ENCODE peak calls at places on chromosome 14, in seven cellular contexts. T is activated naive CD8-positive, alpha-beta T cell treated with anti-CD3 and anti-CD28 coated beads, Interleukin-2, amount 10 ng/mL, durations not matched to agents 7 days and 5 days; P is iPS DF 6.9; G is D341Med; O is amygdala; U is NCI-H345; W is NCI-H2081. N is an unnamed sample.

GRCh38 chr14:22915886-22916521 is 2.9 kb downstream of the RBM23 start:
- DNase-seq in G (no peak), O (no peak), U (no peak), W (no peak), T (no peak), P (no peak), N (no peak)

GRCh38 chr14:52313903-52314481 is at the start of gene PTGER2:
- DNase-seq in W (peak), G (peak), U (peak), T (peak), P (peak), O (no peak), N (peak)

GRCh38 chr14:88322505-88323085 is 474 bp downstream of the KCNK10 start:
- DNase-seq in G (peak), P (no peak), O (peak), U (peak), T (no peak), W (no peak), N (no peak)

GRCh38 chr14:29529418-29529817 is 398.2 kb downstream of the PRKD1 start:
- DNase-seq in O (no peak), W (peak), P (no peak), U (peak), T (no peak), G (peak), N (no peak)

GRCh38 chr14:23356036-23356435 is 3.3 kb upstream of the SLC22A17 start:
- DNase-seq in O (no peak), W (no peak), U (no peak), P (no peak), T (no peak), G (no peak), N (no peak)

GRCh38 chr14:28767851-28768548 is 1.4 kb downstream of the FOXG1 start:
- DNase-seq in U (peak), T (no peak), P (no peak), G (peak), W (peak), O (no peak), N (no peak)

GRCh38 chr14:69056389-69056788 is 77.3 kb upstream of the ACTN1 start:
- DNase-seq in O (peak), T (no peak), G (peak), U (no peak), P (no peak), W (no peak), N (no peak)

GRCh38 chr14:65704412-65704811 is 291.9 kb downstream of the FUT8 start:
- DNase-seq in U (no peak), O (no peak), G (no peak), W (no peak), P (no peak), T (no peak), N (no peak)

GRCh38 chr14:61260939-61261776 is 20.0 kb downstream of the TMEM30B start:
- DNase-seq in U (no peak), G (no peak), T (no peak), W (no peak), O (no peak), P (no peak), N (no peak)

GRCh38 chr14:26132061-26132460 is 465.8 kb downstream of the NOVA1 start:
- DNase-seq in O (no peak), P (no peak), T (no peak), U (no peak), W (no peak), G (no peak), N (no peak)

GRCh38 chr14:63938198-63939005 is 85.6 kb downstream of the SYNE2 start:
- DNase-seq in O (no peak), G (no peak), P (no peak), T (peak), U (no peak), W (no peak), N (no peak)

GRCh38 chr14:104876251-104876699 is 11.2 kb downstream of the CEP170B start:
- DNase-seq in P (no peak), G (peak), W (no peak), O (no peak), U (peak), T (peak), N (no peak)

GRCh38 chr14:73295198-73295796 is 58.0 kb downstream of the PAPLN start:
- DNase-seq in P (no peak), O (no peak), W (peak), T (no peak), U (peak), G (peak), N (peak)

GRCh38 chr14:29749327-29749726 is 178.3 kb downstream of the PRKD1 start:
- DNase-seq in P (no peak), W (no peak), U (no peak), O (no peak), T (no peak), G (no peak), N (no peak)

GRCh38 chr14:36604757-36605505 is 22.5 kb upstream of the NKX2-8 start:
- DNase-seq in P (no peak), O (peak), W (peak), G (peak), U (peak), T (no peak), N (peak)

GRCh38 chr14:53613404-53614253 is 343.0 kb downstream of the BMP4 start:
- DNase-seq in O (no peak), T (no peak), W (no peak), P (no peak), U (peak), G (no peak), N (peak)

GRCh38 chr14:55388160-55388559 is 23.5 kb downstream of the ATG14 start:
- DNase-seq in G (no peak), P (no peak), O (no peak), W (no peak), U (no peak), T (no peak), N (no peak)

GRCh38 chr14:35814371-35815005 is 5.4 kb upstream of the RALGAPA1 start:
- DNase-seq in O (peak), G (peak), W (peak), U (peak), P (no peak), T (peak), N (peak)

GRCh38 chr14:31692376-31692781 is 131.2 kb downstream of the NUBPL start:
- DNase-seq in U (no peak), P (no peak), O (no peak), T (no peak), W (peak), G (peak), N (peak)

GRCh38 chr14:70796551-70796950 is 12.8 kb downstream of the MAP3K9 start:
- DNase-seq in O (no peak), G (no peak), P (no peak), U (no peak), W (no peak), T (no peak), N (no peak)

GRCh38 chr14:90742709-90743108 is 73.5 kb downstream of the TTC7B start:
- DNase-seq in G (peak), W (no peak), O (no peak), U (no peak), P (no peak), T (no peak), N (no peak)

GRCh38 chr14:103685276-103686211 is 29.7 kb downstream of the XRCC3 start:
- DNase-seq in W (no peak), G (no peak), P (no peak), U (no peak), O (no peak), T (no peak), N (no peak)

GRCh38 chr14:103021817-103022668 is 35.3 kb downstream of the CDC42BPB start:
- DNase-seq in U (peak), T (no peak), O (peak), G (no peak), P (no peak), W (peak), N (no peak)

GRCh38 chr14:89586258-89587127 is 169.5 kb upstream of the FOXN3 start:
- DNase-seq in G (no peak), O (no peak), P (no peak), W (no peak), T (no peak), U (no peak), N (no peak)

GRCh38 chr14:44988694-44989093 is 26.7 kb downstream of the TOGARAM1 start:
- DNase-seq in U (no peak), P (no peak), W (no peak), O (no peak), G (peak), T (no peak), N (no peak)

GRCh38 chr14:23114669-23115491 is 4.2 kb downstream of the CEBPE start:
- DNase-seq in T (no peak), U (no peak), O (no peak), P (no peak), G (no peak), W (no peak), N (no peak)

GRCh38 chr14:71533396-71533795 is 398.8 kb upstream of the RGS6 start:
- DNase-seq in T (no peak), O (no peak), U (no peak), P (no peak), G (no peak), W (no peak), N (no peak)

GRCh38 chr14:89378119-89378518 is 38.9 kb downstream of the FOXN3 start:
- DNase-seq in U (no peak), O (no peak), P (no peak), T (no peak), W (no peak), G (no peak), N (no peak)

GRCh38 chr14:97180304-97181200 is 383.4 kb downstream of the VRK1 start:
- DNase-seq in U (no peak), O (peak), P (no peak), W (no peak), T (no peak), G (no peak), N (no peak)

GRCh38 chr14:93082576-93083001 is 33.1 kb downstream of the ITPK1 start:
- DNase-seq in W (no peak), U (no peak), P (no peak), O (no peak), T (no peak), G (no peak), N (no peak)

GRCh38 chr14:64761441-64762043 is 57.3 kb downstream of the PLEKHG3 start:
- DNase-seq in P (no peak), U (peak), W (no peak), G (no peak), O (no peak), T (no peak), N (no peak)

GRCh38 chr14:65238456-65238855 is 136.1 kb upstream of the MAX start:
- DNase-seq in P (no peak), W (no peak), T (no peak), G (no peak), U (no peak), O (no peak), N (no peak)

GRCh38 chr14:61043506-61043905 is 62.5 kb downstream of the SLC38A6 start:
- DNase-seq in U (no peak), W (no peak), T (no peak), O (no peak), P (no peak), G (no peak), N (no peak)

N was measured in MM.1S.